ENCODE peak calls at places on chromosome 22, in nine cellular contexts. Y, K, G, D, P, E, T, R and L are unnamed samples.

GRCh38 chr22:25567305-25567704 is 2.8 kb downstream of the GRK3 start:
- DNase-seq in D (no peak), Y (no peak), G (no peak), T (no peak), P (no peak), K (no peak), E (no peak), R (no peak), L (no peak)

GRCh38 chr22:27130949-27131745 is 473.8 kb downstream of the MIAT start:
- DNase-seq in E (no peak), T (no peak), R (no peak), K (no peak), P (no peak), G (no peak), D (no peak), Y (no peak), L (no peak)

GRCh38 chr22:38240734-38241252 is 32.0 kb downstream of the TMEM184B start:
- DNase-seq in Y (no peak), G (peak; percentile 83), E (peak; percentile 84), T (no peak), K (no peak), R (no peak), D (no peak), P (no peak), L (peak; percentile 90)

GRCh38 chr22:30279389-30279788 is 9.9 kb downstream of the CASTOR1 start:
- DNase-seq in T (no peak), P (no peak), R (no peak), D (peak; percentile 84), K (no peak), E (no peak), Y (no peak), G (peak; percentile 52), L (no peak)

GRCh38 chr22:26620197-26620596 is 1.6 kb upstream of the CRYBA4 start:
- DNase-seq in Y (no peak), K (no peak), D (no peak), G (no peak), T (no peak), E (no peak), R (no peak), P (no peak), L (no peak)

GRCh38 chr22:41334215-41334614 is 32.9 kb downstream of the ZC3H7B start:
- DNase-seq in E (no peak), Y (no peak), R (no peak), P (no peak), G (no peak), D (no peak), K (no peak), T (no peak), L (peak; percentile 54)

GRCh38 chr22:27474711-27475547 is 326.6 kb downstream of the MN1 start:
- DNase-seq in G (peak; percentile 89), Y (no peak), D (no peak), P (no peak), T (no peak), K (no peak), R (no peak), E (no peak), L (peak; percentile 86)

GRCh38 chr22:22891139-22891621 is 3.6 kb downstream of the IGLL5 start:
- DNase-seq in E (no peak), T (no peak), R (no peak), D (no peak), P (no peak), Y (no peak), G (no peak), K (no peak), L (no peak)

GRCh38 chr22:37198290-37199102 is 10.4 kb upstream of the C1QTNF6 start:
- DNase-seq in R (peak; percentile 87), E (peak; percentile 88), D (peak; percentile 59), T (peak; percentile 86), Y (peak; percentile 92), G (peak; percentile 79), P (peak; percentile 92), K (peak; percentile 88), L (peak; percentile 72)

GRCh38 chr22:28736296-28737155 is 5.1 kb downstream of the CHEK2 start:
- DNase-seq in P (no peak), T (no peak), E (peak; percentile 58), G (no peak), K (no peak), R (no peak), D (no peak), Y (no peak), L (no peak)

GRCh38 chr22:17808688-17809403 is 34.6 kb upstream of the BID start:
- DNase-seq in G (peak; percentile 24), K (no peak), D (no peak), T (no peak), P (no peak), R (no peak), E (no peak), Y (no peak), L (no peak)

GRCh38 chr22:27903805-27904473 is 15.1 kb downstream of the PITPNB start:
- DNase-seq in E (no peak), R (no peak), D (no peak), T (no peak), K (no peak), Y (no peak), G (peak; percentile 32), P (no peak), L (no peak)

GRCh38 chr22:31098633-31099110 is 8.7 kb downstream of the SELENOM start:
- DNase-seq in D (no peak), T (no peak), G (no peak), P (no peak), Y (no peak), K (no peak), E (peak; percentile 69), R (no peak), L (no peak)

GRCh38 chr22:33515733-33516297 is 404.5 kb downstream of the LARGE1 start:
- DNase-seq in K (no peak), D (no peak), G (no peak), T (no peak), P (no peak), R (no peak), E (no peak), Y (no peak), L (no peak)

GRCh38 chr22:38235240-38235850 is 33.6 kb downstream of the MAFF start:
- DNase-seq in P (no peak), T (no peak), R (no peak), D (no peak), Y (no peak), K (no peak), E (no peak), G (no peak), L (no peak)

GRCh38 chr22:24426859-24427499 is 420 bp upstream of the ADORA2A start:
- DNase-seq in P (no peak), R (no peak), G (no peak), K (no peak), E (no peak), Y (peak; percentile 73), T (no peak), D (no peak), L (no peak)